ENCODE peak calls at places on chromosomes 1 and 21, in ten cellular contexts. One of them, this sample, is unnamed.

GRCh38 chr1:92315766-92316413 is 17.0 kb downstream of the RPAP2 start:
- DNase-seq in esophagus muscularis mucosa: no peak
- DNase-seq in stomach: no peak
- DNase-seq in sigmoid colon: no peak
- DNase-seq in ovary: no peak
- DNase-seq in suprapubic skin: no peak
- DNase-seq in tibial nerve: no peak
- DNase-seq in K562: no peak
- DNase-seq in A549: no peak
- DNase-seq in HepG2: no peak
- DNase-seq in this sample: no peak

GRCh38 chr1:152996633-152997385 is 4.7 kb upstream of the SPRR3 start:
- DNase-seq in esophagus muscularis mucosa: peak
- DNase-seq in stomach: no peak
- DNase-seq in sigmoid colon: no peak
- DNase-seq in ovary: no peak
- DNase-seq in suprapubic skin: no peak
- DNase-seq in tibial nerve: no peak
- DNase-seq in K562: no peak
- DNase-seq in A549: no peak
- DNase-seq in HepG2: no peak
- DNase-seq in this sample: no peak

GRCh38 chr1:157030728-157031127 is 14.8 kb downstream of the ARHGEF11 start:
- DNase-seq in esophagus muscularis mucosa: no peak
- DNase-seq in stomach: no peak
- DNase-seq in sigmoid colon: no peak
- DNase-seq in ovary: no peak
- DNase-seq in suprapubic skin: no peak
- DNase-seq in tibial nerve: no peak
- DNase-seq in K562: no peak
- DNase-seq in A549: no peak
- DNase-seq in HepG2: no peak
- DNase-seq in this sample: no peak

GRCh38 chr1:3543076-3544049 is 67.9 kb downstream of the MEGF6 start:
- DNase-seq in esophagus muscularis mucosa: no peak
- DNase-seq in stomach: no peak
- DNase-seq in sigmoid colon: peak
- DNase-seq in ovary: no peak
- DNase-seq in suprapubic skin: no peak
- DNase-seq in tibial nerve: peak
- DNase-seq in K562: no peak
- DNase-seq in A549: peak
- DNase-seq in HepG2: no peak
- DNase-seq in this sample: peak

GRCh38 chr1:147722114-147722513 is 38.3 kb downstream of the GJA5 start:
- DNase-seq in esophagus muscularis mucosa: no peak
- DNase-seq in stomach: no peak
- DNase-seq in sigmoid colon: no peak
- DNase-seq in ovary: no peak
- DNase-seq in suprapubic skin: no peak
- DNase-seq in tibial nerve: no peak
- DNase-seq in K562: peak
- DNase-seq in A549: no peak
- DNase-seq in HepG2: no peak
- DNase-seq in this sample: no peak

GRCh38 chr1:202245391-202245790 is 51.8 kb downstream of the LGR6 start:
- DNase-seq in esophagus muscularis mucosa: no peak
- DNase-seq in stomach: no peak
- DNase-seq in sigmoid colon: peak
- DNase-seq in ovary: no peak
- DNase-seq in suprapubic skin: peak
- DNase-seq in tibial nerve: no peak
- DNase-seq in K562: no peak
- DNase-seq in A549: no peak
- DNase-seq in HepG2: no peak
- DNase-seq in this sample: peak

GRCh38 chr1:118485757-118486156 is 300.7 kb upstream of the SPAG17 start:
- DNase-seq in esophagus muscularis mucosa: no peak
- DNase-seq in stomach: no peak
- DNase-seq in sigmoid colon: no peak
- DNase-seq in ovary: no peak
- DNase-seq in suprapubic skin: no peak
- DNase-seq in tibial nerve: no peak
- DNase-seq in K562: no peak
- DNase-seq in A549: no peak
- DNase-seq in HepG2: no peak
- DNase-seq in this sample: no peak

GRCh38 chr1:58805716-58806571 is 22.1 kb upstream of the JUN start:
- DNase-seq in esophagus muscularis mucosa: no peak
- DNase-seq in stomach: no peak
- DNase-seq in sigmoid colon: no peak
- DNase-seq in ovary: no peak
- DNase-seq in suprapubic skin: no peak
- DNase-seq in tibial nerve: no peak
- DNase-seq in K562: no peak
- DNase-seq in A549: no peak
- DNase-seq in HepG2: peak
- DNase-seq in this sample: no peak

GRCh38 chr1:16719571-16720402 is 20.5 kb upstream of the RNU1-4 start:
- DNase-seq in esophagus muscularis mucosa: peak
- DNase-seq in stomach: peak
- DNase-seq in sigmoid colon: peak
- DNase-seq in ovary: no peak
- DNase-seq in suprapubic skin: peak
- DNase-seq in tibial nerve: no peak
- DNase-seq in K562: peak
- DNase-seq in A549: no peak
- DNase-seq in HepG2: no peak
- DNase-seq in this sample: no peak

GRCh38 chr21:33289199-33289819 is 23.1 kb downstream of the IL10RB start:
- DNase-seq in esophagus muscularis mucosa: no peak
- DNase-seq in stomach: no peak
- DNase-seq in sigmoid colon: no peak
- DNase-seq in ovary: no peak
- DNase-seq in suprapubic skin: no peak
- DNase-seq in tibial nerve: no peak
- DNase-seq in K562: no peak
- DNase-seq in A549: no peak
- DNase-seq in HepG2: no peak
- DNase-seq in this sample: peak

GRCh38 chr21:46114963-46115362 is 17.1 kb downstream of the COL6A2 start:
- DNase-seq in esophagus muscularis mucosa: no peak
- DNase-seq in stomach: no peak
- DNase-seq in sigmoid colon: peak
- DNase-seq in ovary: peak
- DNase-seq in suprapubic skin: peak
- DNase-seq in tibial nerve: no peak
- DNase-seq in K562: no peak
- DNase-seq in A549: no peak
- DNase-seq in HepG2: no peak
- DNase-seq in this sample: peak

GRCh38 chr1:117339866-117340357 is 27.3 kb upstream of the MAN1A2 start:
- DNase-seq in esophagus muscularis mucosa: no peak
- DNase-seq in stomach: no peak
- DNase-seq in sigmoid colon: no peak
- DNase-seq in ovary: no peak
- DNase-seq in suprapubic skin: no peak
- DNase-seq in tibial nerve: no peak
- DNase-seq in K562: peak
- DNase-seq in A549: peak
- DNase-seq in HepG2: peak
- DNase-seq in this sample: no peak

GRCh38 chr1:178344513-178345077 is 152.2 kb downstream of the CLEC20A start:
- DNase-seq in esophagus muscularis mucosa: no peak
- DNase-seq in stomach: no peak
- DNase-seq in sigmoid colon: no peak
- DNase-seq in ovary: no peak
- DNase-seq in suprapubic skin: no peak
- DNase-seq in tibial nerve: no peak
- DNase-seq in K562: no peak
- DNase-seq in A549: peak
- DNase-seq in HepG2: peak
- DNase-seq in this sample: no peak

GRCh38 chr1:156076609-156077429 is 5.4 kb downstream of the MEX3A start:
- DNase-seq in esophagus muscularis mucosa: no peak
- DNase-seq in stomach: no peak
- DNase-seq in sigmoid colon: peak
- DNase-seq in ovary: no peak
- DNase-seq in suprapubic skin: no peak
- DNase-seq in tibial nerve: no peak
- DNase-seq in K562: no peak
- DNase-seq in A549: no peak
- DNase-seq in HepG2: no peak
- DNase-seq in this sample: peak

GRCh38 chr1:903305-903704 is 20.4 kb upstream of the SAMD11 start:
- DNase-seq in esophagus muscularis mucosa: peak
- DNase-seq in stomach: no peak
- DNase-seq in sigmoid colon: no peak
- DNase-seq in ovary: no peak
- DNase-seq in suprapubic skin: peak
- DNase-seq in tibial nerve: no peak
- DNase-seq in K562: peak
- DNase-seq in A549: no peak
- DNase-seq in HepG2: no peak
- DNase-seq in this sample: no peak

GRCh38 chr1:158652721-158653334 is 33.7 kb downstream of the SPTA1 start:
- DNase-seq in esophagus muscularis mucosa: no peak
- DNase-seq in stomach: no peak
- DNase-seq in sigmoid colon: no peak
- DNase-seq in ovary: no peak
- DNase-seq in suprapubic skin: no peak
- DNase-seq in tibial nerve: no peak
- DNase-seq in K562: no peak
- DNase-seq in A549: no peak
- DNase-seq in HepG2: no peak
- DNase-seq in this sample: no peak

DNA sequence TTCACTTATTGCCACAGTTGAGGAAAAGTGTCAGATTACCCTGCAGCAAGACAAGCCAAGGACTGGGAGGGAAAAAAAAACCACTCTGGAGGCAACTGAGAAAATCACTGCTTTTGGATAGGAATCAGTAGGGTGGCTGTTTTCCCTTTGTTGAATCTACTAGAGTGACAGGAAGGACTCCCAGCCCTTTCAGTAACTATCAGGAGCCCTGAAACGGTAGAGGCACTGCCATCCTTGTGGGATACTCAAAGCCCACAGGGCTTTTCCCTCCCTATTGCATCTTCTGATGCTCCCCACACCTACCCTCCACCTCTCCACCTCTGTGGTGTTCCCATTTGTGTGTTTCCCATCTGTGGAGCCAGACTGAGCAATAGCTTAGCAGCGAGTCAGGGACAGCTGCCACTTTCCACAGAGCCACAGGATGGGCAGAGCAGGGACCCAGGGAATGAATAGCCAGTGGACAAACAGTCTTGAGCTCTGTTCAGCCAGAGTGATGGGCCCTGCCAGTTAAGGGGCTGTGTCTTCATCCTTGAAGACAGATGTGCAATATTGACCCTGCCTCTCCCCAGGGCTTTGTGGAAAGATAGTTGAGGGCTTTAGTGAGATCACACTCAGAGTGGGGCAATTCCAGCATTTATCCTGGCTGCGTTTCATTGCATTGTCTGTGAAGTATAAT is 13.9 kb downstream of the UBIAD1 start:
- DNase-seq in esophagus muscularis mucosa: no peak
- DNase-seq in stomach: no peak
- DNase-seq in sigmoid colon: no peak
- DNase-seq in ovary: no peak
- DNase-seq in suprapubic skin: no peak
- DNase-seq in tibial nerve: no peak
- DNase-seq in K562: no peak
- DNase-seq in A549: no peak
- DNase-seq in HepG2: no peak
- DNase-seq in this sample: no peak
- TF ChIP-seq EP300 in esophagus muscularis mucosa: no peak
- TF ChIP-seq EP300 in stomach: no peak
- TF ChIP-seq EP300 in sigmoid colon: no peak
- TF ChIP-seq EP300 in ovary: no peak
- TF ChIP-seq EP300 in suprapubic skin: no peak
- TF ChIP-seq EP300 in tibial nerve: no peak
- TF ChIP-seq EP300 in K562: no peak
- TF ChIP-seq EP300 in A549: no peak
- TF ChIP-seq EP300 in HepG2: no peak
- TF ChIP-seq EP300 in this sample: no peak

GRCh38 chr1:206921772-206922265 is at the start of gene FCMR:
- DNase-seq in esophagus muscularis mucosa: no peak
- DNase-seq in stomach: no peak
- DNase-seq in sigmoid colon: no peak
- DNase-seq in ovary: no peak
- DNase-seq in suprapubic skin: no peak
- DNase-seq in tibial nerve: peak
- DNase-seq in K562: no peak
- DNase-seq in A549: no peak
- DNase-seq in HepG2: peak
- DNase-seq in this sample: no peak
- H3K4me3 ChIP-seq in esophagus muscularis mucosa: no peak
- H3K4me3 ChIP-seq in stomach: no peak
- H3K4me3 ChIP-seq in sigmoid colon: no peak
- H3K4me3 ChIP-seq in ovary: no peak
- H3K4me3 ChIP-seq in suprapubic skin: no peak
- H3K4me3 ChIP-seq in tibial nerve: no peak
- H3K4me3 ChIP-seq in K562: no peak
- H3K4me3 ChIP-seq in A549: no peak
- H3K4me3 ChIP-seq in HepG2: no peak
- H3K4me3 ChIP-seq in this sample: peak

GRCh38 chr1:198264271-198264670 is 107.5 kb downstream of the NEK7 start:
- DNase-seq in esophagus muscularis mucosa: no peak
- DNase-seq in stomach: no peak
- DNase-seq in sigmoid colon: no peak
- DNase-seq in ovary: no peak
- DNase-seq in suprapubic skin: no peak
- DNase-seq in tibial nerve: no peak
- DNase-seq in K562: no peak
- DNase-seq in A549: no peak
- DNase-seq in HepG2: no peak
- DNase-seq in this sample: no peak
- H3K27ac ChIP-seq in esophagus muscularis mucosa: no peak
- H3K27ac ChIP-seq in stomach: no peak
- H3K27ac ChIP-seq in sigmoid colon: no peak
- H3K27ac ChIP-seq in ovary: no peak
- H3K27ac ChIP-seq in suprapubic skin: no peak
- H3K27ac ChIP-seq in tibial nerve: no peak
- H3K27ac ChIP-seq in K562: no peak
- H3K27ac ChIP-seq in A549: no peak
- H3K27ac ChIP-seq in HepG2: no peak
- H3K27ac ChIP-seq in this sample: no peak

DNA sequence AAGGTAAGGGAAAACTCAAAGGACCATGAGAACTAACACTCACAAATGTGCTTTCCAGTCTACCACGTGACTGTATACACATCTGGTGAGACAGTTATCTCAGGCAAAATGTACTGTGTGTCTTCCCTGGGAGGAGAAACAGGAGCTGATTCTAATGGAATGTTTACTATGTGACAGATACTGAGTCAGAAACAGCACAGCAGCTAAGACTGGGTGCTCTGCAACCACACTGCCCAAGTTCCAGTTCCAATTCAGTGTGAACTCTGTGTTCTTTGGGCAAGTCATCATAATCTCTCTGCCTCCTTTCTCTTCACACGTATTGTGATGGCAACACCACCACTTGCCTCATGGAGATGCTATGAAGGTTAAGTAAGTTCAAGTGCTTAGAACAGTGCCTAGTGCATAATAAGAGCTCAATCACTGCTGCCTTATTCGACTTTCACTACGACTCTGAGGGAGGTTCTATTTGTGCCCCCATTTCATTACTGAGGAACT is 79.0 kb downstream of the SLC45A1 start:
- DNase-seq in esophagus muscularis mucosa: no peak
- DNase-seq in stomach: no peak
- DNase-seq in sigmoid colon: peak
- DNase-seq in ovary: no peak
- DNase-seq in suprapubic skin: no peak
- DNase-seq in tibial nerve: peak
- DNase-seq in K562: no peak
- DNase-seq in A549: peak
- DNase-seq in HepG2: peak
- DNase-seq in this sample: no peak
- TF ChIP-seq EP300 in esophagus muscularis mucosa: peak
- TF ChIP-seq EP300 in stomach: peak
- TF ChIP-seq EP300 in sigmoid colon: peak
- TF ChIP-seq EP300 in ovary: no peak
- TF ChIP-seq EP300 in suprapubic skin: peak
- TF ChIP-seq EP300 in tibial nerve: peak
- TF ChIP-seq EP300 in K562: no peak
- TF ChIP-seq EP300 in A549: no peak
- TF ChIP-seq EP300 in HepG2: no peak
- TF ChIP-seq EP300 in this sample: no peak

This sample was measured in upper lobe of left lung.